ENCODE peak calls at places on chromosomes 2 and 18, in eight cellular contexts. One of them, this sample, is unnamed. For H3K27me3 and H3K4me1, the result is how much of the 10 kb centered on the place peaks cover.

GRCh38 chr2:55138546-55139288 is 88.5 kb upstream of the RTN4 start:
- DNase-seq in CD8-positive, alpha-beta memory T cell: no peak
- DNase-seq in PC-9: no peak
- DNase-seq in spleen: no peak
- DNase-seq in lung: no peak
- DNase-seq in right lobe of liver: no peak
- DNase-seq in body of pancreas: no peak
- DNase-seq in testis: no peak
- DNase-seq in this sample: no peak

GRCh38 chr2:179071810-179072355 is 21.9 kb upstream of the CCDC141 start:
- DNase-seq in CD8-positive, alpha-beta memory T cell: no peak
- DNase-seq in PC-9: no peak
- DNase-seq in spleen: no peak
- DNase-seq in lung: no peak
- DNase-seq in right lobe of liver: no peak
- DNase-seq in body of pancreas: no peak
- DNase-seq in testis: no peak
- DNase-seq in this sample: no peak

GRCh38 chr2:120238728-120239487 is 13.7 kb upstream of the RALB start:
- DNase-seq in CD8-positive, alpha-beta memory T cell: no peak
- DNase-seq in PC-9: peak
- DNase-seq in spleen: peak
- DNase-seq in lung: no peak
- DNase-seq in right lobe of liver: no peak
- DNase-seq in body of pancreas: no peak
- DNase-seq in testis: no peak
- DNase-seq in this sample: no peak

GRCh38 chr2:196160966-196161365 is 10.4 kb downstream of the STK17B start:
- DNase-seq in CD8-positive, alpha-beta memory T cell: no peak
- DNase-seq in PC-9: no peak
- DNase-seq in spleen: no peak
- DNase-seq in lung: no peak
- DNase-seq in right lobe of liver: no peak
- DNase-seq in body of pancreas: no peak
- DNase-seq in testis: no peak
- DNase-seq in this sample: no peak

GRCh38 chr2:74238879-74239278 is 40.5 kb downstream of the MTHFD2 start:
- DNase-seq in CD8-positive, alpha-beta memory T cell: no peak
- DNase-seq in PC-9: no peak
- DNase-seq in spleen: no peak
- DNase-seq in lung: no peak
- DNase-seq in right lobe of liver: no peak
- DNase-seq in body of pancreas: no peak
- DNase-seq in testis: no peak
- DNase-seq in this sample: no peak

GRCh38 chr2:173354601-173355131 is at the start of gene CDCA7:
- DNase-seq in CD8-positive, alpha-beta memory T cell: no peak
- DNase-seq in PC-9: peak
- DNase-seq in spleen: peak
- DNase-seq in lung: no peak
- DNase-seq in right lobe of liver: no peak
- DNase-seq in body of pancreas: peak
- DNase-seq in testis: peak
- DNase-seq in this sample: peak

GRCh38 chr18:34956663-34957062 is 84.5 kb upstream of the MAPRE2 start:
- DNase-seq in CD8-positive, alpha-beta memory T cell: no peak
- DNase-seq in PC-9: no peak
- DNase-seq in spleen: no peak
- DNase-seq in lung: no peak
- DNase-seq in right lobe of liver: no peak
- DNase-seq in body of pancreas: no peak
- DNase-seq in testis: no peak
- DNase-seq in this sample: no peak

GRCh38 chr2:40243581-40243980 is 208.3 kb downstream of the SLC8A1 start:
- DNase-seq in CD8-positive, alpha-beta memory T cell: no peak
- DNase-seq in PC-9: no peak
- DNase-seq in spleen: no peak
- DNase-seq in lung: no peak
- DNase-seq in right lobe of liver: no peak
- DNase-seq in body of pancreas: no peak
- DNase-seq in testis: no peak
- DNase-seq in this sample: no peak

GRCh38 chr2:221423212-221423804 is 148.8 kb downstream of the EPHA4 start:
- DNase-seq in CD8-positive, alpha-beta memory T cell: no peak
- DNase-seq in PC-9: peak
- DNase-seq in spleen: no peak
- DNase-seq in lung: no peak
- DNase-seq in right lobe of liver: no peak
- DNase-seq in body of pancreas: no peak
- DNase-seq in testis: no peak
- DNase-seq in this sample: no peak

GRCh38 chr2:205780645-205781044 is 98.3 kb downstream of the NRP2 start:
- DNase-seq in CD8-positive, alpha-beta memory T cell: no peak
- DNase-seq in PC-9: no peak
- DNase-seq in spleen: no peak
- DNase-seq in lung: no peak
- DNase-seq in right lobe of liver: no peak
- DNase-seq in body of pancreas: no peak
- DNase-seq in testis: no peak
- DNase-seq in this sample: no peak

GRCh38 chr2:190318931-190319556 is 582 bp downstream of the HIBCH start:
- DNase-seq in CD8-positive, alpha-beta memory T cell: no peak
- DNase-seq in PC-9: no peak
- DNase-seq in spleen: no peak
- DNase-seq in lung: no peak
- DNase-seq in right lobe of liver: no peak
- DNase-seq in body of pancreas: no peak
- DNase-seq in testis: peak
- DNase-seq in this sample: no peak

GRCh38 chr18:44696892-44697291 is 16.2 kb downstream of the SETBP1 start:
- DNase-seq in CD8-positive, alpha-beta memory T cell: no peak
- DNase-seq in PC-9: no peak
- DNase-seq in spleen: no peak
- DNase-seq in lung: no peak
- DNase-seq in right lobe of liver: peak
- DNase-seq in body of pancreas: peak
- DNase-seq in testis: peak
- DNase-seq in this sample: no peak

GRCh38 chr2:217807753-217808152 is 195.0 kb downstream of the TNS1 start:
- DNase-seq in CD8-positive, alpha-beta memory T cell: no peak
- DNase-seq in PC-9: no peak
- DNase-seq in spleen: peak
- DNase-seq in lung: no peak
- DNase-seq in right lobe of liver: no peak
- DNase-seq in body of pancreas: no peak
- DNase-seq in testis: no peak
- DNase-seq in this sample: no peak

GRCh38 chr18:25061345-25061744 is 290.6 kb downstream of the ZNF521 start:
- DNase-seq in CD8-positive, alpha-beta memory T cell: no peak
- DNase-seq in PC-9: no peak
- DNase-seq in spleen: no peak
- DNase-seq in lung: no peak
- DNase-seq in right lobe of liver: no peak
- DNase-seq in body of pancreas: no peak
- DNase-seq in testis: no peak
- DNase-seq in this sample: no peak

GRCh38 chr2:117523267-117523666 is 291.2 kb upstream of the DDX18 start:
- DNase-seq in CD8-positive, alpha-beta memory T cell: no peak
- DNase-seq in PC-9: peak
- DNase-seq in spleen: no peak
- DNase-seq in lung: peak
- DNase-seq in right lobe of liver: peak
- DNase-seq in body of pancreas: peak
- DNase-seq in testis: peak
- DNase-seq in this sample: peak

DNA sequence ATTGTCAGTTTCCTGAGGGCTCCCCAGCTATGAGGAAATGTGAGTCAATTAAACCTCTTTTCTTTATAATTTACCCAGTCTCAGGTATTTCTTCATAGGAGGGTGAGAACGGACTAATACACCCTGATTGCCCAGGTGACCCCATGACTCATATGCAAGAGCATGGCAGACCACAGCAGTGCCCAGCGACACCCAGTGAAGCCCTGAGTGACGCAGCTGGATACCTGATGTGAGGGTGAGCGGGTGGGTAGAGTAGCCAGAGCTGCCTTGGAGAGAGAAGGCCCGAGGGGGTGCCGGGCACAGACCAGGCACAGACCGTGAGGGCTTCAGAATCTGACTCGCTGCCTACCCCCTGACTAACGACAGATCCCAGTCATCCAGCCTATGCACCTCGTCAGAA is 15.4 kb downstream of the ALPG start:
- DNase-seq in CD8-positive, alpha-beta memory T cell: no peak
- DNase-seq in PC-9: peak
- DNase-seq in spleen: no peak
- DNase-seq in lung: no peak
- DNase-seq in right lobe of liver: peak
- DNase-seq in body of pancreas: no peak
- DNase-seq in testis: no peak
- DNase-seq in this sample: no peak
- H3K27me3 ChIP-seq in CD8-positive, alpha-beta memory T cell: under half
- H3K27me3 ChIP-seq in PC-9: under half
- H3K27me3 ChIP-seq in spleen: half or more
- H3K27me3 ChIP-seq in lung: under half
- H3K27me3 ChIP-seq in right lobe of liver: under half
- H3K27me3 ChIP-seq in body of pancreas: under half
- H3K27me3 ChIP-seq in testis: under half
- H3K27me3 ChIP-seq in this sample: half or more

DNA sequence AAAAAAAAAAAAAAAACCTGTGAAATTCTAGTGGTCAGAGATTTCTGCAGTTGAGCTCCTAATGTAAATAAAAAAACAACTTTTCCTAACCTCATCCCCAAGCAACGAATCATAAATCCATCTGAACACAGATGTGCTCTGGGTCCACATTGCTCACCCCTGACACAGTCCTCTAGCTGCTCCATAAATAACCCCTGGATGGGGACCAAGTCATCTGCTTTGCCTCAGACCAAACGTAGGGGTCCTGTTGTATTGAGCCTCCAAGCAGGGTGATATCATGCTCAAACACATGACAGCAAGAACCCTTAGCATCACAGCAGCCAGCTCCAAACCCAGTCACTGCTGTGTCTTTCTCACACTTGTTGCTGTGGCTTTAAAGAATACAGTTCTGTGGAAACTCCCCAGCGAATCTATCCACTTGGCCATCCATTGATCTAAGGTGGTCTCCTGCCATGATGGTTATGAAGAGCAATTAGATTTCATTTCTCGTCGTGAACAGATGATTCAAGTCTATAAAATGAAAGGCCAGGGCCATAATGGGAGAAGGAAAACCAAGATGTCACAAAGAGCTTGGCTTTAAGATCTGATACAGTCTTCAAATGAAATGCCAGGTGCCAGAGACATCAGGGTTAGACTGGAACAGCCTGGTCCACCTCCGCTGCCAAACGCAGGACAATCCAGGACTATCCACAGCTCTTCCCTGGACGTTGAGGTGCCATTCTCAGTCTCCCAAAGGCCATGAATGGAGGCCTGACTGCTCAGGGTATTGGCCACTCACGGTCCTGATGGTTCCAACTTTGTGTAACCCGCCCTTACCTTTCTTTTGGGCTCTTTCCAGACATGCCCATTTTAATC is 39.0 kb downstream of the TBC1D8 start:
- DNase-seq in CD8-positive, alpha-beta memory T cell: no peak
- DNase-seq in PC-9: no peak
- DNase-seq in spleen: no peak
- DNase-seq in lung: no peak
- DNase-seq in right lobe of liver: no peak
- DNase-seq in body of pancreas: no peak
- DNase-seq in testis: no peak
- DNase-seq in this sample: peak
- H3K4me1 ChIP-seq in CD8-positive, alpha-beta memory T cell: under half
- H3K4me1 ChIP-seq in PC-9: half or more
- H3K4me1 ChIP-seq in spleen: under half
- H3K4me1 ChIP-seq in lung: under half
- H3K4me1 ChIP-seq in right lobe of liver: under half
- H3K4me1 ChIP-seq in body of pancreas: half or more
- H3K4me1 ChIP-seq in testis: under half
- H3K4me1 ChIP-seq in this sample: under half

GRCh38 chr2:239329972-239330572 is 70.7 kb downstream of the HDAC4 start:
- DNase-seq in CD8-positive, alpha-beta memory T cell: no peak
- DNase-seq in PC-9: no peak
- DNase-seq in spleen: no peak
- DNase-seq in lung: no peak
- DNase-seq in right lobe of liver: peak
- DNase-seq in body of pancreas: peak
- DNase-seq in testis: no peak
- DNase-seq in this sample: peak

GRCh38 chr2:239330836-239331235 is 70.0 kb downstream of the HDAC4 start:
- DNase-seq in CD8-positive, alpha-beta memory T cell: no peak
- DNase-seq in PC-9: no peak
- DNase-seq in spleen: no peak
- DNase-seq in lung: no peak
- DNase-seq in right lobe of liver: no peak
- DNase-seq in body of pancreas: no peak
- DNase-seq in testis: no peak
- DNase-seq in this sample: no peak

GRCh38 chr2:239328306-239329191 is 72.3 kb downstream of the HDAC4 start:
- DNase-seq in CD8-positive, alpha-beta memory T cell: no peak
- DNase-seq in PC-9: no peak
- DNase-seq in spleen: no peak
- DNase-seq in lung: no peak
- DNase-seq in right lobe of liver: peak
- DNase-seq in body of pancreas: peak
- DNase-seq in testis: peak
- DNase-seq in this sample: peak

GRCh38 chr2:239329284-239329971 is 71.4 kb downstream of the HDAC4 start:
- DNase-seq in CD8-positive, alpha-beta memory T cell: no peak
- DNase-seq in PC-9: no peak
- DNase-seq in spleen: no peak
- DNase-seq in lung: no peak
- DNase-seq in right lobe of liver: peak
- DNase-seq in body of pancreas: no peak
- DNase-seq in testis: no peak
- DNase-seq in this sample: peak

DNA sequence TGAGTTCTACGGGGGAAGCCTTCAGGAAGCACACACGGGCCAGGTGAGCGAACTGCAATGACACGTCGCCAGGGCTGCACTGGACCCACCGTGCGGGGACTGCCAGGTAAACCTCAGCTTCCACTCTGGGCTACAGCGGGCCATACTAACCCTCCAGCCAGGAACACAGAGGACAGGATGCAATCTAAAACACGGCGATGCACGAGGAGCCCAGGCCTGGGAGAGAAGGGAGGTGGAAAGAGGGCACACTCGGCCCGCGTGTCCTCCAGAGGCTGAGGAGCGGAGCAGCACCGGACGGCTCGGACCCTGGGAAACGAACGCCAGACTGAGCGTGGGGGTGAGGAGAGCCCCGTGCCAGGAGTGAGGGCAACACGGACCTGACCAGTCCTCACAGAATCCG is 69.3 kb downstream of the HDAC4 start:
- DNase-seq in CD8-positive, alpha-beta memory T cell: no peak
- DNase-seq in PC-9: no peak
- DNase-seq in spleen: no peak
- DNase-seq in lung: no peak
- DNase-seq in right lobe of liver: no peak
- DNase-seq in body of pancreas: no peak
- DNase-seq in testis: no peak
- DNase-seq in this sample: no peak
- H3K4me3 ChIP-seq in CD8-positive, alpha-beta memory T cell: no peak
- H3K4me3 ChIP-seq in PC-9: no peak
- H3K4me3 ChIP-seq in spleen: no peak
- H3K4me3 ChIP-seq in lung: no peak
- H3K4me3 ChIP-seq in right lobe of liver: no peak
- H3K4me3 ChIP-seq in body of pancreas: no peak
- H3K4me3 ChIP-seq in testis: no peak
- H3K4me3 ChIP-seq in this sample: no peak

GRCh38 chr2:70870790-70871189 is 35.2 kb upstream of the CD207 start:
- DNase-seq in CD8-positive, alpha-beta memory T cell: no peak
- DNase-seq in PC-9: no peak
- DNase-seq in spleen: no peak
- DNase-seq in lung: no peak
- DNase-seq in right lobe of liver: no peak
- DNase-seq in body of pancreas: no peak
- DNase-seq in testis: no peak
- DNase-seq in this sample: no peak
- H3K27me3 ChIP-seq in CD8-positive, alpha-beta memory T cell: under half
- H3K27me3 ChIP-seq in PC-9: under half
- H3K27me3 ChIP-seq in spleen: half or more
- H3K27me3 ChIP-seq in lung: under half
- H3K27me3 ChIP-seq in right lobe of liver: under half
- H3K27me3 ChIP-seq in body of pancreas: under half
- H3K27me3 ChIP-seq in testis: under half
- H3K27me3 ChIP-seq in this sample: under half

This sample was measured in BE2C.